ENCODE peak calls at places on chromosomes 12 and 14, in seven cellular contexts. One of them, this sample, is unnamed.
A peak's percentile ranks its signal among the peaks of the same experiment; 100 is the strongest.

GRCh38 chr12:104219908-104220404 is 4.4 kb downstream of the TXNRD1 start:
- DNase-seq in prostate gland: peak; percentile 12
- DNase-seq in breast epithelium: no peak
- DNase-seq in GM23338: no peak
- DNase-seq in upper lobe of left lung: peak; percentile 42
- DNase-seq in transverse colon: peak; percentile 32
- DNase-seq in spleen: no peak
- DNase-seq in this sample: no peak

GRCh38 chr12:92629349-92630065 is 73.3 kb upstream of the PLEKHG7 start:
- DNase-seq in prostate gland: peak; percentile 17
- DNase-seq in GM23338: no peak
- DNase-seq in spleen: no peak
- DNase-seq in upper lobe of left lung: no peak
- DNase-seq in transverse colon: no peak
- DNase-seq in breast epithelium: no peak
- DNase-seq in this sample: no peak

GRCh38 chr12:50925342-50925651 is 27.0 kb upstream of the HIGD1C start:
- DNase-seq in GM23338: peak; percentile 38
- DNase-seq in breast epithelium: no peak
- DNase-seq in transverse colon: peak; percentile 30
- DNase-seq in spleen: peak; percentile 75
- DNase-seq in upper lobe of left lung: no peak
- DNase-seq in prostate gland: no peak
- DNase-seq in this sample: no peak

GRCh38 chr12:13178568-13179158 is 17.9 kb upstream of the EMP1 start:
- DNase-seq in prostate gland: no peak
- DNase-seq in upper lobe of left lung: no peak
- DNase-seq in GM23338: no peak
- DNase-seq in spleen: no peak
- DNase-seq in breast epithelium: no peak
- DNase-seq in transverse colon: no peak
- DNase-seq in this sample: no peak

GRCh38 chr12:64627781-64628180 is 17.5 kb downstream of the RASSF3 start:
- DNase-seq in transverse colon: no peak
- DNase-seq in breast epithelium: no peak
- DNase-seq in spleen: no peak
- DNase-seq in upper lobe of left lung: no peak
- DNase-seq in prostate gland: no peak
- DNase-seq in GM23338: no peak
- DNase-seq in this sample: no peak

GRCh38 chr14:33767721-33768457 is 183.0 kb downstream of the EGLN3 start:
- DNase-seq in prostate gland: no peak
- DNase-seq in breast epithelium: no peak
- DNase-seq in transverse colon: no peak
- DNase-seq in upper lobe of left lung: no peak
- DNase-seq in GM23338: no peak
- DNase-seq in spleen: no peak
- DNase-seq in this sample: no peak

GRCh38 chr14:101775756-101776292 is 14.3 kb downstream of the PPP2R5C start:
- DNase-seq in breast epithelium: no peak
- DNase-seq in prostate gland: no peak
- DNase-seq in spleen: no peak
- DNase-seq in GM23338: no peak
- DNase-seq in upper lobe of left lung: no peak
- DNase-seq in transverse colon: no peak
- DNase-seq in this sample: no peak

GRCh38 chr12:87930652-87931051 is 98.5 kb downstream of the C12orf50 start:
- DNase-seq in upper lobe of left lung: no peak
- DNase-seq in breast epithelium: no peak
- DNase-seq in spleen: no peak
- DNase-seq in prostate gland: no peak
- DNase-seq in GM23338: no peak
- DNase-seq in transverse colon: no peak
- DNase-seq in this sample: no peak

GRCh38 chr14:78222746-78223145 is 52.6 kb downstream of the NRXN3 start:
- DNase-seq in upper lobe of left lung: no peak
- DNase-seq in transverse colon: no peak
- DNase-seq in breast epithelium: no peak
- DNase-seq in GM23338: no peak
- DNase-seq in prostate gland: no peak
- DNase-seq in spleen: no peak
- DNase-seq in this sample: no peak

GRCh38 chr14:89086060-89086382 is 261.6 kb downstream of the TTC8 start:
- DNase-seq in upper lobe of left lung: no peak
- DNase-seq in spleen: no peak
- DNase-seq in transverse colon: no peak
- DNase-seq in GM23338: no peak
- DNase-seq in prostate gland: no peak
- DNase-seq in breast epithelium: no peak
- DNase-seq in this sample: no peak

DNA sequence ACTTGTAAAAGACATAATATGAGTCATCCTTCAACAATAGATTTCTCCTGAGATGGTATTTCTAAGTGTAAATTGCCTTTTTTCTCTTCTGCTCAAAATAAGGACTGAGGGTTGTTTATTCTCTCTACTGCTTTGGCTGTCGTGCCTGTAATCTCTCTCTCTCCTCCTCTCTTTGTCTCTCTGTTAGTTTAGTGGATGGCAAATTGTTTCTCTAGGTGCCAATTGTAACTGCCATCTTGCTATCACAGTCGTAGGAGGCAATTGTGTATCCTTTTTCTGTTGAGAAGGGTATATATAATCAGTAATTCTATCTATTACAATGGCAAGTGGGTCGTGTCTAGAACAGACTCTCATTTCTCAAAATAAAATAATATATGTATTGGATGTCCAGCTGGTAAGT is 545.0 kb upstream of the FBXO33 start:
- DNase-seq in upper lobe of left lung: no peak
- DNase-seq in breast epithelium: no peak
- DNase-seq in GM23338: no peak
- DNase-seq in prostate gland: no peak
- DNase-seq in transverse colon: no peak
- DNase-seq in spleen: no peak
- DNase-seq in this sample: no peak
- TF ChIP-seq POLR2AphosphoS5 in upper lobe of left lung: no peak
- TF ChIP-seq POLR2AphosphoS5 in breast epithelium: no peak
- TF ChIP-seq POLR2AphosphoS5 in GM23338: no peak
- TF ChIP-seq POLR2AphosphoS5 in prostate gland: no peak
- TF ChIP-seq POLR2AphosphoS5 in transverse colon: no peak
- TF ChIP-seq POLR2AphosphoS5 in spleen: no peak
- TF ChIP-seq POLR2AphosphoS5 in this sample: no peak

DNA sequence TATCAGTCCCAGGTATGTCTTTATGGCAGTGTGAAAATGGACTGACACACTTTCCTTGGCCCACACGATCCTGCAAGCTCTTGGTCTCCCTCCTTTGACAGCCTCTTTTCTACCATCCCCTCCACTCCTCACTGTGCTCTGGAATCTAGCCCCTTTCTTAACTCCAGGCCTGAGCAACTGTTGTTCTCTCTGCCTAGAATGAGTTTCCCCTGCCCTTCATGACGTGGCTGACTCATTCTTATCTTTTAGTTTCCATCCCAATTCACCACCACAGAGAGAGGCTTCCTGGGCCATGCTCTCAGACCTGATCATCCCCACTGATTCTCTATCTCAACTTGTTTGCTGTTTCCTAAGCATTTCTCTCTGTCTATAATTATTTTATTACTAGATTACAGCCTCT is 157.4 kb upstream of the HMGA2 start:
- DNase-seq in GM23338: no peak
- DNase-seq in spleen: no peak
- DNase-seq in upper lobe of left lung: no peak
- DNase-seq in breast epithelium: no peak
- DNase-seq in prostate gland: no peak
- DNase-seq in transverse colon: no peak
- DNase-seq in this sample: no peak
- TF ChIP-seq CTCF in GM23338: no peak
- TF ChIP-seq CTCF in spleen: no peak
- TF ChIP-seq CTCF in upper lobe of left lung: no peak
- TF ChIP-seq CTCF in breast epithelium: no peak
- TF ChIP-seq CTCF in prostate gland: no peak
- TF ChIP-seq CTCF in transverse colon: no peak
- TF ChIP-seq CTCF in this sample: no peak

DNA sequence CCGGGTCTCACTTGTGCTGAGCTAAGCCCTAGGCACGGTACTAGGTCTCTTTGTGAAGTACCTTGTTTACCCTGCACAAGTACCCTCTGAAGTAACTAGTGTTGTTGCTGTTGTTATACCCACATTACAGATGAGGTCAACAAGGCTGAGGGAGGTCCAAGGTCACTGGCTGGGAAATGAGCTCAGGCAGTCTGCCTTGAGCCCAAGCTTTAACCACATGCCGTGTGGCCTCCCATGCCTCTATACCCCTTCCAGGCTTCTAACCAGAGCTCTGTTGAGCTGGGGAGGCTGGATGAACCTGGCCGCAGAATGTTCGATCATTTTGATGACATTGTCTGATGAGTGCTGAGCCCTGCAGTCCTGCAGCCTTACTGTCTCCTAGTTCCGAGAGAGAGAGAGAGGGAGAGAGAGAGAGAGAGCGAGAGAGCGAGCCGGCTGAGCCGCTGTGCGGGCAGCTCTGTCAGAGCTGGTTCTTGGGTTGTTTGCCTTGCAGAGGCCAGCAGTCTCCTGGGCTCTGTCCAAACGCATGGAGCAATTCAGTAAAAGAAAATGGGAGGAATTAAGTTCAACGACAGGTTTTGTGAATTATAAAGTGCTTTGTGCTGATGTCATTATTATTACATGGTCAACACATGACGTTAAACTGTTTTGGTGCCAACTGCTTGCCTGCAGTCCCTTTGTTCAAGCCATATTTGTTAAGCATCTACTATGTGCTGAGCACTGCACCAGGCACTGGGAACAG is 13.1 kb downstream of the JDP2 start:
- DNase-seq in breast epithelium: no peak
- DNase-seq in transverse colon: no peak
- DNase-seq in GM23338: no peak
- DNase-seq in upper lobe of left lung: peak; percentile 62
- DNase-seq in prostate gland: peak; percentile 56
- DNase-seq in spleen: no peak
- DNase-seq in this sample: no peak
- H3K27ac ChIP-seq in breast epithelium: peak overlapping the region; percentile 78
- H3K27ac ChIP-seq in transverse colon: peak overlapping the region; percentile 44
- H3K27ac ChIP-seq in GM23338: peak overlapping the region; percentile 59
- H3K27ac ChIP-seq in upper lobe of left lung: peak overlapping the region; percentile 76
- H3K27ac ChIP-seq in prostate gland: peak overlapping the region; percentile 23
- H3K27ac ChIP-seq in spleen: no peak overlapping the region
- H3K27ac ChIP-seq in this sample: peak overlapping the region; percentile 51

GRCh38 chr12:124653169-124653931 is 85.9 kb upstream of the NCOR2 start:
- DNase-seq in spleen: no peak
- DNase-seq in transverse colon: no peak
- DNase-seq in upper lobe of left lung: no peak
- DNase-seq in GM23338: no peak
- DNase-seq in breast epithelium: no peak
- DNase-seq in prostate gland: no peak
- DNase-seq in this sample: no peak

GRCh38 chr12:124654666-124655316 is 87.4 kb upstream of the NCOR2 start:
- DNase-seq in spleen: no peak
- DNase-seq in upper lobe of left lung: no peak
- DNase-seq in GM23338: no peak
- DNase-seq in prostate gland: peak; percentile 35
- DNase-seq in transverse colon: no peak
- DNase-seq in breast epithelium: peak; percentile 48
- DNase-seq in this sample: no peak

GRCh38 chr12:124656947-124657434 is 89.6 kb upstream of the NCOR2 start:
- DNase-seq in prostate gland: no peak
- DNase-seq in GM23338: no peak
- DNase-seq in transverse colon: no peak
- DNase-seq in breast epithelium: no peak
- DNase-seq in spleen: no peak
- DNase-seq in upper lobe of left lung: no peak
- DNase-seq in this sample: no peak

GRCh38 chr12:124656214-124656516 is 88.8 kb upstream of the NCOR2 start:
- DNase-seq in GM23338: no peak
- DNase-seq in upper lobe of left lung: no peak
- DNase-seq in spleen: no peak
- DNase-seq in transverse colon: no peak
- DNase-seq in prostate gland: no peak
- DNase-seq in breast epithelium: no peak
- DNase-seq in this sample: no peak

DNA sequence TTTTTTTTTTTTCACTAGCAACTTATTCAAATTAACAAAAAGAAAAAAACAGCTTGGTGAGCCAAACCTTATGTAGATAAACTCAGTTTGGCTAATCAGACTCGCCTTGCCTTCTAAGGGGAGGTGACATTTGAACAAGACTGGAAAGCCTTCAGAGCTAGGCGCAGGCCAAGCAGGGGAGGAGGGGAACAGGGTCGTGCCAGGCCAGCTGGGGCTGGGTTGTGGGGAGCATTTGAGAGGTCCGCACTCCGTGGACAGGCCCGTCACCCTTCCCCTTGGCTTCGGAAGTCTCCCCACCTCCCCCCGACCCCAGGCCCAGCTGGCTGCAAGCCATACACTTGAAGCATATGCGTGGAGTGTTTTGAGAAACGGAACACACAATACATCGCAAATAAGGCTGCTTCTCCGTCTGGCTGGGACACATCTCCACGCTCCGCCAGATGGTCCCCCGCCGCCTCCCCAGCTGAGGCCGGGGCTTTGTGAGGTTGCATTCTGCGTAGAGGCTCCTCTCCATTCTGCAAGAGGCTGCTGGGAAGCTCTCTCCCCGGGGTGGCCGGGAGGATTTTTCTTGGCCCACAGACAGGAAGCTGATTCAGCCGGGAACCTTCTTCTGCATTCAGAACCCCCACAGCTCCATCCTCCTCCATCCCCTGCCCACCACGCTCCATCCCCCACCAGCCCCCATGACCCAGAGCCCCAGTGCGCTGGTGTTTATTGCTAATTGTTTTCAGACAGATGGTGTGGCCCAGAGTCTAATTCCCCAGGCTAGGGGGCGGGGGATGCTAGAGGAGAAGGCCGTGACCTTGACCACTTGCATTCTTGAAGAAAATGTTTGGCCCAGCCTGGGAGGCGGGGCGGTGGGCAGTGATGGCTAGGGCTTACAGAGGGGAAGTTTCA is 88.2 kb upstream of the NCOR2 start:
- DNase-seq in spleen: no peak
- DNase-seq in prostate gland: no peak
- DNase-seq in transverse colon: peak; percentile 59
- DNase-seq in breast epithelium: peak; percentile 35
- DNase-seq in GM23338: peak; percentile 82
- DNase-seq in upper lobe of left lung: no peak
- DNase-seq in this sample: no peak
- TF ChIP-seq POLR2AphosphoS5 in spleen: peak; percentile 49
- TF ChIP-seq POLR2AphosphoS5 in prostate gland: no peak
- TF ChIP-seq POLR2AphosphoS5 in transverse colon: no peak
- TF ChIP-seq POLR2AphosphoS5 in breast epithelium: no peak
- TF ChIP-seq POLR2AphosphoS5 in GM23338: no peak
- TF ChIP-seq POLR2AphosphoS5 in upper lobe of left lung: peak; percentile 12
- TF ChIP-seq POLR2AphosphoS5 in this sample: no peak

DNA sequence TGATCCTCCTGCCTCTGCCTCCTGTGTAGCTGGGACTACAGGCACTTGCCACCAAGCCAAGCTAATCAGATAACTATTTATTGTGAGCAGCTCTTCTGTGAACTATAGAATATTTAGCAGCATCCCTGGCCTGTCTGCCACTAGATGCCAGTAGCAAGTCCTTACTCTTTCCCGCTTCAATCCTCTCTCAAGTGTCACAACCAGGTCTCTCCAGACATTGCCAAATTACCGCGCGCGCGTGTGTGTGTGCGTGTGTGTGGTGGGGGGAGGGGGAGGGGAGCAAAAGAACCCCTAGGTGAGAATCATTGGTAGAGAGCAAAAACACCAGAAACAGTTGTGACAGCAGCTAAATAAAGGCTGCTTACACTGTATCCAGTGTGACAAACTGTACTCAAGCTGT is 49.9 kb downstream of the PPP2R5E start:
- DNase-seq in transverse colon: no peak
- DNase-seq in prostate gland: no peak
- DNase-seq in spleen: no peak
- DNase-seq in GM23338: peak; percentile 61
- DNase-seq in upper lobe of left lung: peak; percentile 26
- DNase-seq in breast epithelium: no peak
- DNase-seq in this sample: no peak
- TF ChIP-seq CTCF in transverse colon: no peak
- TF ChIP-seq CTCF in prostate gland: no peak
- TF ChIP-seq CTCF in spleen: no peak
- TF ChIP-seq CTCF in GM23338: peak; percentile 40
- TF ChIP-seq CTCF in upper lobe of left lung: no peak
- TF ChIP-seq CTCF in breast epithelium: no peak
- TF ChIP-seq CTCF in this sample: no peak